ENCODE peak calls at places on chromosomes 3 and 15, in four cellular contexts. One of them, this sample, is unnamed.

GRCh38 chr3:72114773-72115172 is 329.8 kb upstream of the PROK2 start:
- DNase-seq in H1: no peak
- DNase-seq in fibroblast of mammary gland: no peak
- DNase-seq in HFF-Myc: no peak
- DNase-seq in this sample: no peak

GRCh38 chr3:112649478-112649735 is 8.5 kb upstream of the CCDC80 start:
- DNase-seq in fibroblast of mammary gland: peak
- DNase-seq in H1: no peak
- DNase-seq in HFF-Myc: no peak
- DNase-seq in this sample: no peak

GRCh38 chr15:59595434-59595915 is 16.1 kb upstream of the GCNT3 start:
- DNase-seq in fibroblast of mammary gland: no peak
- DNase-seq in HFF-Myc: no peak
- DNase-seq in H1: no peak
- DNase-seq in this sample: no peak

GRCh38 chr3:38163117-38163870 is 2.0 kb upstream of the OXSR1 start:
- DNase-seq in fibroblast of mammary gland: no peak
- DNase-seq in H1: no peak
- DNase-seq in HFF-Myc: no peak
- DNase-seq in this sample: no peak

GRCh38 chr15:69304176-69304533 is 5.4 kb downstream of the PAQR5 start:
- DNase-seq in fibroblast of mammary gland: peak
- DNase-seq in HFF-Myc: no peak
- DNase-seq in H1: no peak
- DNase-seq in this sample: no peak

GRCh38 chr3:100425321-100425720 is 24.0 kb downstream of the LNP1 start:
- DNase-seq in fibroblast of mammary gland: no peak
- DNase-seq in H1: no peak
- DNase-seq in HFF-Myc: no peak
- DNase-seq in this sample: no peak

GRCh38 chr3:65178703-65179102 is 490.9 kb upstream of the ADAMTS9 start:
- DNase-seq in fibroblast of mammary gland: peak
- DNase-seq in H1: no peak
- DNase-seq in HFF-Myc: no peak
- DNase-seq in this sample: no peak

GRCh38 chr3:38164136-38164965 is 986 bp upstream of the OXSR1 start:
- DNase-seq in H1: no peak
- DNase-seq in fibroblast of mammary gland: no peak
- DNase-seq in HFF-Myc: no peak
- DNase-seq in this sample: no peak

GRCh38 chr3:179451335-179452165 is at the start of gene GNB4:
- DNase-seq in H1: peak
- DNase-seq in fibroblast of mammary gland: peak
- DNase-seq in HFF-Myc: peak
- DNase-seq in this sample: peak

GRCh38 chr3:152202976-152203626 is 65.6 kb upstream of the MBNL1 start:
- DNase-seq in HFF-Myc: no peak
- DNase-seq in fibroblast of mammary gland: no peak
- DNase-seq in H1: no peak
- DNase-seq in this sample: no peak

GRCh38 chr3:100158877-100159563 is 44.7 kb upstream of the FILIP1L start:
- DNase-seq in HFF-Myc: no peak
- DNase-seq in fibroblast of mammary gland: peak
- DNase-seq in H1: no peak
- DNase-seq in this sample: no peak

GRCh38 chr15:29920515-29920914 is 98.2 kb upstream of the TJP1 start:
- DNase-seq in fibroblast of mammary gland: peak
- DNase-seq in HFF-Myc: no peak
- DNase-seq in H1: no peak
- DNase-seq in this sample: no peak

GRCh38 chr3:172223870-172224269 is 184.5 kb downstream of the FNDC3B start:
- DNase-seq in fibroblast of mammary gland: no peak
- DNase-seq in H1: no peak
- DNase-seq in HFF-Myc: no peak
- DNase-seq in this sample: no peak

GRCh38 chr3:100024520-100025303 is 89.6 kb downstream of the FILIP1L start:
- DNase-seq in HFF-Myc: no peak
- DNase-seq in H1: no peak
- DNase-seq in fibroblast of mammary gland: no peak
- DNase-seq in this sample: no peak

GRCh38 chr3:105533955-105534354 is 167.2 kb downstream of the ALCAM start:
- DNase-seq in HFF-Myc: no peak
- DNase-seq in fibroblast of mammary gland: no peak
- DNase-seq in H1: no peak
- DNase-seq in this sample: no peak

GRCh38 chr15:95684693-95685115 is 645.8 kb upstream of the NR2F2 start:
- DNase-seq in HFF-Myc: peak
- DNase-seq in fibroblast of mammary gland: peak
- DNase-seq in H1: no peak
- DNase-seq in this sample: no peak

GRCh38 chr3:14368885-14369284 is 33.5 kb upstream of the SLC6A6 start:
- DNase-seq in HFF-Myc: no peak
- DNase-seq in fibroblast of mammary gland: no peak
- DNase-seq in H1: no peak
- DNase-seq in this sample: no peak

GRCh38 chr3:187836848-187837770 is 91.8 kb upstream of the BCL6 start:
- DNase-seq in HFF-Myc: no peak
- DNase-seq in H1: no peak
- DNase-seq in fibroblast of mammary gland: no peak
- DNase-seq in this sample: no peak

GRCh38 chr15:44340410-44340809 is 51.9 kb downstream of the GOLM2 start:
- DNase-seq in fibroblast of mammary gland: peak
- DNase-seq in HFF-Myc: peak
- DNase-seq in H1: no peak
- DNase-seq in this sample: no peak

GRCh38 chr3:55376753-55377347 is 110.3 kb downstream of the WNT5A start:
- DNase-seq in fibroblast of mammary gland: no peak
- DNase-seq in H1: no peak
- DNase-seq in HFF-Myc: no peak
- DNase-seq in this sample: no peak

GRCh38 chr15:20272422-20273184 is 269.0 kb downstream of the GOLGA6L6 start:
- DNase-seq in H1: no peak
- DNase-seq in HFF-Myc: no peak
- DNase-seq in fibroblast of mammary gland: no peak
- DNase-seq in this sample: no peak

GRCh38 chr15:74817370-74817737 is 4.7 kb downstream of the LMAN1L start:
- DNase-seq in fibroblast of mammary gland: no peak
- DNase-seq in HFF-Myc: peak
- DNase-seq in H1: no peak
- DNase-seq in this sample: no peak

GRCh38 chr3:190514163-190515153 is 573 bp downstream of the IL1RAP start:
- DNase-seq in HFF-Myc: no peak
- DNase-seq in fibroblast of mammary gland: peak
- DNase-seq in H1: no peak
- DNase-seq in this sample: no peak

GRCh38 chr3:123459867-123460266 is 11.0 kb upstream of the ADCY5 start:
- DNase-seq in HFF-Myc: no peak
- DNase-seq in fibroblast of mammary gland: no peak
- DNase-seq in H1: no peak
- DNase-seq in this sample: no peak

GRCh38 chr3:42667096-42667522 is 13.6 kb downstream of the ZBTB47 start:
- DNase-seq in HFF-Myc: no peak
- DNase-seq in H1: no peak
- DNase-seq in fibroblast of mammary gland: no peak
- DNase-seq in this sample: no peak

GRCh38 chr15:79981861-79982455 is 11.0 kb upstream of the BCL2A1 start:
- DNase-seq in fibroblast of mammary gland: no peak
- DNase-seq in HFF-Myc: no peak
- DNase-seq in H1: no peak
- DNase-seq in this sample: no peak

GRCh38 chr3:52221563-52222318 is 3.7 kb downstream of the TLR9 start:
- DNase-seq in HFF-Myc: no peak
- DNase-seq in H1: no peak
- DNase-seq in fibroblast of mammary gland: no peak
- DNase-seq in this sample: no peak

GRCh38 chr15:77633134-77633912 is 611 bp upstream of the LINGO1 start:
- DNase-seq in H1: peak
- DNase-seq in fibroblast of mammary gland: peak
- DNase-seq in HFF-Myc: peak
- DNase-seq in this sample: peak

GRCh38 chr15:47857384-47858168 is 140.3 kb downstream of the SEMA6D start:
- DNase-seq in HFF-Myc: no peak
- DNase-seq in fibroblast of mammary gland: no peak
- DNase-seq in H1: no peak
- DNase-seq in this sample: no peak

GRCh38 chr15:62706361-62706760 is 336.2 kb upstream of the TPM1 start:
- DNase-seq in HFF-Myc: no peak
- DNase-seq in fibroblast of mammary gland: peak
- DNase-seq in H1: no peak
- DNase-seq in this sample: no peak

GRCh38 chr15:58924326-58924725 is 9.2 kb downstream of the SLTM start:
- DNase-seq in fibroblast of mammary gland: peak
- DNase-seq in H1: no peak
- DNase-seq in HFF-Myc: no peak
- DNase-seq in this sample: no peak

GRCh38 chr3:66392512-66392911 is 108.3 kb downstream of the LRIG1 start:
- DNase-seq in fibroblast of mammary gland: no peak
- DNase-seq in H1: no peak
- DNase-seq in HFF-Myc: no peak
- DNase-seq in this sample: no peak

GRCh38 chr3:37075955-37076354 is 82.6 kb downstream of the MLH1 start:
- DNase-seq in HFF-Myc: no peak
- DNase-seq in H1: no peak
- DNase-seq in fibroblast of mammary gland: peak
- DNase-seq in this sample: no peak

GRCh38 chr3:109806929-109807328 is 469.6 kb upstream of the DPPA4 start:
- DNase-seq in fibroblast of mammary gland: peak
- DNase-seq in H1: no peak
- DNase-seq in HFF-Myc: peak
- DNase-seq in this sample: no peak

GRCh38 chr3:195895900-195896360 is 12.4 kb downstream of the TNK2 start:
- DNase-seq in H1: no peak
- DNase-seq in fibroblast of mammary gland: no peak
- DNase-seq in HFF-Myc: no peak
- DNase-seq in this sample: no peak

GRCh38 chr3:177820683-177821316 is 623.5 kb upstream of the TBL1XR1 start:
- DNase-seq in fibroblast of mammary gland: peak
- DNase-seq in H1: no peak
- DNase-seq in HFF-Myc: no peak
- DNase-seq in this sample: no peak

GRCh38 chr3:177818712-177819111 is 621.4 kb upstream of the TBL1XR1 start:
- DNase-seq in HFF-Myc: no peak
- DNase-seq in H1: no peak
- DNase-seq in fibroblast of mammary gland: no peak
- DNase-seq in this sample: no peak

GRCh38 chr3:177817746-177818145 is 620.5 kb upstream of the TBL1XR1 start:
- DNase-seq in H1: no peak
- DNase-seq in HFF-Myc: no peak
- DNase-seq in fibroblast of mammary gland: no peak
- DNase-seq in this sample: no peak

GRCh38 chr3:177813322-177813721 is 616.0 kb upstream of the TBL1XR1 start:
- DNase-seq in H1: no peak
- DNase-seq in fibroblast of mammary gland: no peak
- DNase-seq in HFF-Myc: no peak
- DNase-seq in this sample: no peak

GRCh38 chr3:177816667-177817208 is 619.5 kb upstream of the TBL1XR1 start:
- DNase-seq in H1: no peak
- DNase-seq in HFF-Myc: no peak
- DNase-seq in fibroblast of mammary gland: peak
- DNase-seq in this sample: no peak
- TF ChIP-seq CTCF in H1: no peak
- TF ChIP-seq CTCF in HFF-Myc: peak
- TF ChIP-seq CTCF in fibroblast of mammary gland: peak
- TF ChIP-seq CTCF in this sample: no peak

DNA sequence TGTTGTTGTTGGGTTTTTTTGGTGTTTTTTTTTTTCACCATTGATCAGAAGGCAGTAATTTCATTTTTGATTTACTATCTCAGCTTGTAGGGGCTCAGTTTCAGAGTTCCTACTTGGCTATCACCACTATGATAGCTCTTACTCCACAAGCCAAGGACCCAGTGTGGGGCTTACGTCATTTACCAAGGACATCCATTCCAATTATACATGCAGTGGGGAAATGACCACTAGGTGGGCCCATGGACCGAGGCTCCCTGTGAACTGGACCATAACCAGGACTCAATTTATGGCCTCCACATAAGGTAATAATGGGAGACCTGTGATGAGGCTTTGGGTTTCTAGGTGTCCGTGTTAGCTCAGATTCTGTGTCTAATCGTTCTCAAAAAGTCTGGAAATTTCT is 67.5 kb upstream of the CACNA1D start:
- DNase-seq in HFF-Myc: no peak
- DNase-seq in fibroblast of mammary gland: no peak
- DNase-seq in H1: no peak
- DNase-seq in this sample: no peak
- TF ChIP-seq CTCF in HFF-Myc: no peak
- TF ChIP-seq CTCF in fibroblast of mammary gland: peak
- TF ChIP-seq CTCF in H1: no peak
- TF ChIP-seq CTCF in this sample: no peak

GRCh38 chr15:39438795-39439577 is 141.9 kb upstream of the THBS1 start:
- DNase-seq in fibroblast of mammary gland: no peak
- DNase-seq in HFF-Myc: no peak
- DNase-seq in H1: no peak
- DNase-seq in this sample: no peak
- TF ChIP-seq CTCF in fibroblast of mammary gland: no peak
- TF ChIP-seq CTCF in HFF-Myc: no peak
- TF ChIP-seq CTCF in H1: no peak
- TF ChIP-seq CTCF in this sample: no peak

GRCh38 chr15:70635895-70636294 is 127.5 kb downstream of the UACA start:
- DNase-seq in fibroblast of mammary gland: no peak
- DNase-seq in HFF-Myc: no peak
- DNase-seq in H1: no peak
- DNase-seq in this sample: no peak
- TF ChIP-seq CTCF in fibroblast of mammary gland: no peak
- TF ChIP-seq CTCF in HFF-Myc: no peak
- TF ChIP-seq CTCF in H1: no peak
- TF ChIP-seq CTCF in this sample: no peak

GRCh38 chr3:15860014-15860934 is 62.5 kb upstream of the ANKRD28 start:
- DNase-seq in H1: peak
- DNase-seq in fibroblast of mammary gland: peak
- DNase-seq in HFF-Myc: peak
- DNase-seq in this sample: no peak
- TF ChIP-seq CTCF in H1: no peak
- TF ChIP-seq CTCF in fibroblast of mammary gland: no peak
- TF ChIP-seq CTCF in HFF-Myc: no peak
- TF ChIP-seq CTCF in this sample: no peak